ENCODE peak calls at places on chromosomes 5 and 9, in four cellular contexts. One of them, this sample, is unnamed.

GRCh38 chr5:72079288-72079687 is 28.0 kb upstream of the MAP1B start:
- DNase-seq in lower leg skin: no peak
- DNase-seq in activated CD8-positive, alpha-beta memory T cell treated with anti-CD3 and anti-CD28 coated beads for 48 hours: no peak
- DNase-seq in activated T-helper 1 cell treated with anti-CD3 and anti-CD28 coated beads, Interleukin-12 subunit alpha, Interleukin-12 subunit beta, Interleukin-2, Interleukin-4 antibody, amounts not matched to agents 30 ng/mL and 10 ng/mL and 1 ng/mL, durations not matched to agents 14 hours and 24 hours and 36 hours: no peak
- DNase-seq in this sample: no peak

GRCh38 chr5:122680623-122681350 is 94.1 kb upstream of the SNX2 start:
- DNase-seq in activated T-helper 1 cell treated with anti-CD3 and anti-CD28 coated beads, Interleukin-12 subunit alpha, Interleukin-12 subunit beta, Interleukin-2, Interleukin-4 antibody, amounts not matched to agents 30 ng/mL and 10 ng/mL and 1 ng/mL, durations not matched to agents 14 hours and 24 hours and 36 hours: no peak
- DNase-seq in activated CD8-positive, alpha-beta memory T cell treated with anti-CD3 and anti-CD28 coated beads for 48 hours: no peak
- DNase-seq in lower leg skin: no peak
- DNase-seq in this sample: no peak

GRCh38 chr5:145803617-145804016 is 31.5 kb downstream of the PRELID2 start:
- DNase-seq in activated T-helper 1 cell treated with anti-CD3 and anti-CD28 coated beads, Interleukin-12 subunit alpha, Interleukin-12 subunit beta, Interleukin-2, Interleukin-4 antibody, amounts not matched to agents 30 ng/mL and 10 ng/mL and 1 ng/mL, durations not matched to agents 14 hours and 24 hours and 36 hours: no peak
- DNase-seq in lower leg skin: no peak
- DNase-seq in activated CD8-positive, alpha-beta memory T cell treated with anti-CD3 and anti-CD28 coated beads for 48 hours: no peak
- DNase-seq in this sample: no peak

GRCh38 chr5:9020996-9021395 is 524.9 kb downstream of the SEMA5A start:
- DNase-seq in activated CD8-positive, alpha-beta memory T cell treated with anti-CD3 and anti-CD28 coated beads for 48 hours: no peak
- DNase-seq in activated T-helper 1 cell treated with anti-CD3 and anti-CD28 coated beads, Interleukin-12 subunit alpha, Interleukin-12 subunit beta, Interleukin-2, Interleukin-4 antibody, amounts not matched to agents 30 ng/mL and 10 ng/mL and 1 ng/mL, durations not matched to agents 14 hours and 24 hours and 36 hours: no peak
- DNase-seq in lower leg skin: no peak
- DNase-seq in this sample: no peak

GRCh38 chr9:105296889-105297288 is 52.4 kb downstream of the SLC44A1 start:
- DNase-seq in activated T-helper 1 cell treated with anti-CD3 and anti-CD28 coated beads, Interleukin-12 subunit alpha, Interleukin-12 subunit beta, Interleukin-2, Interleukin-4 antibody, amounts not matched to agents 30 ng/mL and 10 ng/mL and 1 ng/mL, durations not matched to agents 14 hours and 24 hours and 36 hours: no peak
- DNase-seq in activated CD8-positive, alpha-beta memory T cell treated with anti-CD3 and anti-CD28 coated beads for 48 hours: no peak
- DNase-seq in lower leg skin: no peak
- DNase-seq in this sample: no peak

GRCh38 chr9:5185220-5185840 is at the start of gene INSL6:
- DNase-seq in activated T-helper 1 cell treated with anti-CD3 and anti-CD28 coated beads, Interleukin-12 subunit alpha, Interleukin-12 subunit beta, Interleukin-2, Interleukin-4 antibody, amounts not matched to agents 30 ng/mL and 10 ng/mL and 1 ng/mL, durations not matched to agents 14 hours and 24 hours and 36 hours: no peak
- DNase-seq in activated CD8-positive, alpha-beta memory T cell treated with anti-CD3 and anti-CD28 coated beads for 48 hours: no peak
- DNase-seq in lower leg skin: no peak
- DNase-seq in this sample: no peak

GRCh38 chr5:76942581-76942980 is 10.3 kb upstream of the CRHBP start:
- DNase-seq in lower leg skin: no peak
- DNase-seq in activated CD8-positive, alpha-beta memory T cell treated with anti-CD3 and anti-CD28 coated beads for 48 hours: no peak
- DNase-seq in activated T-helper 1 cell treated with anti-CD3 and anti-CD28 coated beads, Interleukin-12 subunit alpha, Interleukin-12 subunit beta, Interleukin-2, Interleukin-4 antibody, amounts not matched to agents 30 ng/mL and 10 ng/mL and 1 ng/mL, durations not matched to agents 14 hours and 24 hours and 36 hours: no peak
- DNase-seq in this sample: no peak

GRCh38 chr5:73448451-73449136 is at the start of gene FOXD1:
- DNase-seq in activated T-helper 1 cell treated with anti-CD3 and anti-CD28 coated beads, Interleukin-12 subunit alpha, Interleukin-12 subunit beta, Interleukin-2, Interleukin-4 antibody, amounts not matched to agents 30 ng/mL and 10 ng/mL and 1 ng/mL, durations not matched to agents 14 hours and 24 hours and 36 hours: no peak
- DNase-seq in lower leg skin: peak; percentile 58
- DNase-seq in activated CD8-positive, alpha-beta memory T cell treated with anti-CD3 and anti-CD28 coated beads for 48 hours: no peak
- DNase-seq in this sample: no peak

GRCh38 chr5:149036168-149036567 is 26.7 kb downstream of the SH3TC2 start:
- DNase-seq in lower leg skin: no peak
- DNase-seq in activated CD8-positive, alpha-beta memory T cell treated with anti-CD3 and anti-CD28 coated beads for 48 hours: no peak
- DNase-seq in activated T-helper 1 cell treated with anti-CD3 and anti-CD28 coated beads, Interleukin-12 subunit alpha, Interleukin-12 subunit beta, Interleukin-2, Interleukin-4 antibody, amounts not matched to agents 30 ng/mL and 10 ng/mL and 1 ng/mL, durations not matched to agents 14 hours and 24 hours and 36 hours: no peak
- DNase-seq in this sample: no peak

GRCh38 chr5:145574889-145575573 is 260.1 kb downstream of the PRELID2 start:
- DNase-seq in activated CD8-positive, alpha-beta memory T cell treated with anti-CD3 and anti-CD28 coated beads for 48 hours: no peak
- DNase-seq in lower leg skin: no peak
- DNase-seq in activated T-helper 1 cell treated with anti-CD3 and anti-CD28 coated beads, Interleukin-12 subunit alpha, Interleukin-12 subunit beta, Interleukin-2, Interleukin-4 antibody, amounts not matched to agents 30 ng/mL and 10 ng/mL and 1 ng/mL, durations not matched to agents 14 hours and 24 hours and 36 hours: no peak
- DNase-seq in this sample: no peak

GRCh38 chr5:65928341-65928752 is 2.0 kb downstream of the ERBIN start:
- DNase-seq in activated CD8-positive, alpha-beta memory T cell treated with anti-CD3 and anti-CD28 coated beads for 48 hours: no peak
- DNase-seq in lower leg skin: no peak
- DNase-seq in activated T-helper 1 cell treated with anti-CD3 and anti-CD28 coated beads, Interleukin-12 subunit alpha, Interleukin-12 subunit beta, Interleukin-2, Interleukin-4 antibody, amounts not matched to agents 30 ng/mL and 10 ng/mL and 1 ng/mL, durations not matched to agents 14 hours and 24 hours and 36 hours: no peak
- DNase-seq in this sample: no peak

GRCh38 chr9:126721531-126722098 is 83.2 kb upstream of the ZBTB43 start:
- DNase-seq in activated CD8-positive, alpha-beta memory T cell treated with anti-CD3 and anti-CD28 coated beads for 48 hours: no peak
- DNase-seq in activated T-helper 1 cell treated with anti-CD3 and anti-CD28 coated beads, Interleukin-12 subunit alpha, Interleukin-12 subunit beta, Interleukin-2, Interleukin-4 antibody, amounts not matched to agents 30 ng/mL and 10 ng/mL and 1 ng/mL, durations not matched to agents 14 hours and 24 hours and 36 hours: no peak
- DNase-seq in lower leg skin: no peak
- DNase-seq in this sample: peak; percentile 43